ENCODE peak calls at places on chromosomes 13 and 19, in five cellular contexts. L is NCI-H774; D is tibial artery; K is cardiac fibroblast; Y is stimulated activated CD4-positive, alpha-beta T cell treated with anti-CD3 and anti-CD28 coated beads, Interleukin-4, amount 100 ng/mL, for 24 hours. B is an unnamed sample.

GRCh38 chr13:33933810-33934209 is 115.9 kb downstream of the RFC3 start:
- DNase-seq in Y (no peak), D (no peak), L (no peak), K (no peak), B (no peak)

GRCh38 chr13:51628059-51628852 is 44.0 kb downstream of the WDFY2 start:
- DNase-seq in D (no peak), L (no peak), Y (no peak), K (no peak), B (no peak)

GRCh38 chr13:34847751-34848150 is 94.3 kb upstream of the NBEA start:
- DNase-seq in L (no peak), D (no peak), K (no peak), Y (no peak), B (no peak)

GRCh38 chr13:32752997-32753606 is 166.8 kb downstream of the PDS5B start:
- DNase-seq in D (no peak), K (no peak), Y (no peak), L (no peak), B (no peak)

GRCh38 chr13:112363867-112364528 is 12.2 kb upstream of the SPACA7 start:
- DNase-seq in D (no peak), K (no peak), Y (no peak), L (no peak), B (no peak)

GRCh38 chr13:23631676-23632622 is 61.7 kb downstream of the TNFRSF19 start:
- DNase-seq in L (no peak), K (no peak), Y (no peak), D (no peak), B (no peak)

GRCh38 chr13:108102771-108103170 is 112.6 kb downstream of the LIG4 start:
- DNase-seq in L (no peak), Y (no peak), D (no peak), K (no peak), B (no peak)

GRCh38 chr13:41222259-41222852 is 28.0 kb upstream of the KBTBD7 start:
- DNase-seq in Y (peak; percentile 67), L (peak; percentile 4), K (peak; percentile 75), D (no peak), B (no peak)

GRCh38 chr13:114032121-114032799 is 58.4 kb upstream of the C13orf46 start:
- DNase-seq in D (no peak), L (no peak), K (peak; percentile 85), Y (no peak), B (no peak)

GRCh38 chr19:49057636-49058234 is at the start of gene CGB7:
- DNase-seq in Y (peak; percentile 29), L (peak; percentile 32), K (peak; percentile 54), D (peak; percentile 80), B (peak; percentile 86)

GRCh38 chr13:93776936-93777335 is 550.3 kb downstream of the GPC6 start:
- DNase-seq in L (no peak), K (peak; percentile 65), D (no peak), Y (no peak), B (no peak)

GRCh38 chr13:85601526-85601925 is 197.7 kb downstream of the SLITRK6 start:
- DNase-seq in Y (no peak), L (no peak), K (no peak), D (no peak), B (no peak)

GRCh38 chr13:99948907-99949656 is 22.5 kb downstream of the ZIC5 start:
- DNase-seq in D (peak; percentile 9), K (no peak), L (no peak), Y (no peak), B (no peak)

GRCh38 chr19:14764401-14764800 is 14.0 kb downstream of the ADGRE2 start:
- DNase-seq in L (no peak), Y (no peak), D (no peak), K (no peak), B (peak; percentile 33)

GRCh38 chr19:7742991-7743390 is 4.3 kb downstream of the CD209 start:
- DNase-seq in L (no peak), K (no peak), Y (no peak), D (no peak), B (peak; percentile 39)

GRCh38 chr13:70623260-70623659 is 515.0 kb upstream of the KLHL1 start:
- DNase-seq in L (no peak), D (no peak), Y (no peak), K (peak; percentile 31), B (no peak)

GRCh38 chr13:92074658-92075057 is 676.2 kb downstream of the GPC5 start:
- DNase-seq in D (no peak), K (peak; percentile 2), Y (no peak), L (no peak), B (no peak)

GRCh38 chr13:24995225-24995804 is 100.6 kb upstream of the PABPC3 start:
- DNase-seq in K (peak; percentile 92), D (no peak), L (peak; percentile 39), Y (peak; percentile 69), B (no peak)

GRCh38 chr13:60448907-60449510 is 52.0 kb downstream of the TDRD3 start:
- DNase-seq in Y (peak; percentile 9), D (no peak), L (no peak), K (peak; percentile 78), B (no peak)

GRCh38 chr13:33349314-33349995 is 63.9 kb upstream of the STARD13 start:
- DNase-seq in L (no peak), K (peak; percentile 34), Y (no peak), D (peak; percentile 74), B (peak; percentile 87)

GRCh38 chr19:55538132-55538531 is 1.2 kb upstream of the SBK2 start:
- DNase-seq in Y (no peak), L (no peak), D (no peak), K (no peak), B (no peak)

GRCh38 chr13:51646041-51646670 is 61.9 kb downstream of the WDFY2 start:
- DNase-seq in K (no peak), D (no peak), Y (no peak), L (no peak), B (no peak)

GRCh38 chr19:47832723-47833122 is 11.0 kb downstream of the CRX start:
- DNase-seq in Y (no peak), L (no peak), D (no peak), K (no peak), B (no peak)

GRCh38 chr13:26529441-26529840 is 28.0 kb upstream of the WASF3 start:
- DNase-seq in Y (peak; percentile 7), K (peak; percentile 71), D (no peak), L (no peak), B (no peak)

GRCh38 chr19:50829801-50830200 is 3.6 kb downstream of the KLK15 start:
- DNase-seq in D (no peak), L (no peak), Y (no peak), K (no peak), B (no peak)

GRCh38 chr19:56119585-56119978 is 1.5 kb downstream of the ZNF787 start:
- DNase-seq in L (no peak), K (peak; percentile 51), D (no peak), Y (no peak), B (no peak)

GRCh38 chr13:97327521-97328221 is 105.5 kb downstream of the MBNL2 start:
- DNase-seq in L (no peak), Y (no peak), D (no peak), K (no peak), B (no peak)

GRCh38 chr13:38607136-38607535 is 79.7 kb upstream of the FREM2 start:
- DNase-seq in Y (no peak), K (no peak), L (no peak), D (no peak), B (no peak)

GRCh38 chr19:17323274-17323972 is 11.2 kb downstream of the ANO8 start:
- DNase-seq in L (no peak), D (no peak), K (no peak), Y (no peak), B (no peak)

GRCh38 chr19:29532097-29532496 is 6.3 kb downstream of the VSTM2B start:
- DNase-seq in L (no peak), K (no peak), Y (no peak), D (no peak), B (no peak)

GRCh38 chr19:14048439-14049153 is 13.3 kb downstream of the PALM3 start:
- DNase-seq in Y (peak; percentile 81), D (no peak), K (peak; percentile 46), L (no peak), B (no peak)

GRCh38 chr19:4879041-4879440 is 11.6 kb upstream of the PLIN3 start:
- DNase-seq in Y (no peak), D (no peak), K (no peak), L (no peak), B (no peak)

B was measured in kidney.